ENCODE peak calls at places on chromosome 22, in four cellular contexts. T is heart left ventricle, P is natural killer cell, A is heart right ventricle. H is an unnamed sample.

GRCh38 chr22:48919187-48919590 is 908.5 kb downstream of the BRD1 start:
- ATAC-seq in P (no peak), T (no peak), A (no peak), H (no peak)

GRCh38 chr22:25334091-25334490 is 114.7 kb downstream of the CRYBB2 start:
- ATAC-seq in T (peak; percentile 75), A (peak; percentile 69), P (no peak), H (peak; percentile 80)

GRCh38 chr22:40265783-40266182 is 80.5 kb upstream of the ADSL start:
- ATAC-seq in A (peak; percentile 30), T (peak; percentile 44), P (no peak), H (no peak)

GRCh38 chr22:40387758-40388157 is 17.4 kb downstream of the SGSM3 start:
- ATAC-seq in A (no peak), P (no peak), T (peak; percentile 48), H (peak; percentile 86)

GRCh38 chr22:50674606-50675552 is 2.3 kb downstream of the SHANK3 start:
- ATAC-seq in P (peak; percentile 24), T (no peak), A (no peak), H (peak; percentile 78)

GRCh38 chr22:27576413-27576812 is 225.1 kb downstream of the MN1 start:
- ATAC-seq in A (peak; percentile 53), P (no peak), T (peak; percentile 48), H (no peak)

GRCh38 chr22:50236731-50237409 is 8.0 kb downstream of the TUBGCP6 start:
- ATAC-seq in A (no peak), T (no peak), P (peak; percentile 41), H (no peak)

GRCh38 chr22:32079110-32080089 is 36.3 kb downstream of the SLC5A1 start:
- ATAC-seq in P (no peak), A (peak; percentile 40), T (peak; percentile 43), H (peak; percentile 68)

GRCh38 chr22:30806391-30806861 is 111.8 kb downstream of the OSBP2 start:
- ATAC-seq in A (no peak), T (no peak), P (no peak), H (no peak)

GRCh38 chr22:17201285-17201945 is 17.8 kb downstream of the ADA2 start:
- ATAC-seq in P (no peak), T (no peak), A (no peak), H (no peak)

GRCh38 chr22:37259540-37260029 is 15.5 kb upstream of the RAC2 start:
- ATAC-seq in A (no peak), P (no peak), T (no peak), H (peak; percentile 10)